ENCODE peak calls at places on chromosomes 13 and 19, in four cellular contexts. S, C, J and M are unnamed samples.

GRCh38 chr19:12331211-12331941 is 2.1 kb downstream of the ZNF563 start:
- DNase-seq in S (no peak), C (peak), J (peak), M (peak)

GRCh38 chr13:23510979-23511735 is 59.1 kb upstream of the TNFRSF19 start:
- DNase-seq in S (no peak), C (peak), J (peak), M (peak)

GRCh38 chr13:95354156-95354555 is 52.9 kb upstream of the ABCC4 start:
- DNase-seq in S (no peak), C (no peak), J (no peak), M (no peak)

GRCh38 chr13:35744566-35745203 is 268.2 kb upstream of the MAB21L1 start:
- DNase-seq in S (no peak), C (no peak), J (no peak), M (no peak)

GRCh38 chr19:18295034-18295451 is 13.6 kb upstream of the JUND start:
- DNase-seq in S (no peak), C (no peak), J (no peak), M (no peak)

GRCh38 chr13:43880451-43880850 is 747 bp downstream of the LACC1 start:
- DNase-seq in S (no peak), C (no peak), J (no peak), M (no peak)

GRCh38 chr13:106238690-106239089 is 296.8 kb downstream of the EFNB2 start:
- DNase-seq in S (no peak), C (no peak), J (no peak), M (no peak)

GRCh38 chr19:55160128-55160985 is 2.8 kb upstream of the TNNI3 start:
- DNase-seq in S (peak), C (peak), J (peak), M (peak)

GRCh38 chr13:93455881-93456280 is 229.3 kb downstream of the GPC6 start:
- DNase-seq in S (no peak), C (no peak), J (no peak), M (no peak)

GRCh38 chr19:18086590-18087138 is at the start of gene IL12RB1:
- DNase-seq in S (no peak), C (peak), J (no peak), M (no peak)

GRCh38 chr13:80469841-80470378 is 129.0 kb upstream of the SPRY2 start:
- DNase-seq in S (peak), C (no peak), J (no peak), M (no peak)

GRCh38 chr13:79933389-79933788 is 407.5 kb downstream of the SPRY2 start:
- DNase-seq in S (no peak), C (no peak), J (no peak), M (no peak)

GRCh38 chr19:8494158-8494557 is 8.3 kb downstream of the PRAM1 start:
- DNase-seq in S (no peak), C (no peak), J (no peak), M (no peak)

GRCh38 chr19:44346556-44346955 is 9.9 kb downstream of the ZNF112 start:
- DNase-seq in S (no peak), C (no peak), J (no peak), M (no peak)

GRCh38 chr13:40518481-40518882 is 148.0 kb downstream of the FOXO1 start:
- DNase-seq in S (no peak), C (peak), J (no peak), M (no peak)

GRCh38 chr13:60572855-60573254 is 175.8 kb downstream of the TDRD3 start:
- DNase-seq in S (no peak), C (no peak), J (no peak), M (no peak)

GRCh38 chr19:7874080-7874856 is at the start of gene PRR36:
- DNase-seq in S (no peak), C (no peak), J (peak), M (no peak)

GRCh38 chr19:57302727-57303401 is 17.4 kb upstream of the ZNF543 start:
- DNase-seq in S (no peak), C (no peak), J (no peak), M (no peak)

GRCh38 chr13:40330950-40331349 is 335.5 kb downstream of the FOXO1 start:
- DNase-seq in S (no peak), C (no peak), J (no peak), M (no peak)

GRCh38 chr19:7787141-7787540 is 24.1 kb downstream of the CLEC4M start:
- DNase-seq in S (no peak), C (no peak), J (no peak), M (no peak)

GRCh38 chr19:54154603-54155345 is 4.7 kb downstream of the LENG1 start:
- DNase-seq in S (no peak), C (no peak), J (no peak), M (no peak)

GRCh38 chr13:112697756-112698655 is 8.2 kb downstream of the ATP11A start:
- DNase-seq in S (no peak), C (no peak), J (peak), M (no peak)

GRCh38 chr13:32956595-32956933 is 59.7 kb upstream of the KL start:
- DNase-seq in S (no peak), C (no peak), J (no peak), M (no peak)

GRCh38 chr19:45578861-45579260 is 5.7 kb downstream of the OPA3 start:
- DNase-seq in S (no peak), C (no peak), J (no peak), M (no peak)

GRCh38 chr19:33332248-33332647 is 29.9 kb upstream of the CEBPA start:
- DNase-seq in S (no peak), C (no peak), J (no peak), M (no peak)

GRCh38 chr19:35742121-35742724 is at the start of gene IGFLR1:
- DNase-seq in S (no peak), C (peak), J (no peak), M (no peak)

GRCh38 chr13:92802776-92803175 is 423.8 kb upstream of the GPC6 start:
- DNase-seq in S (no peak), C (no peak), J (no peak), M (no peak)

GRCh38 chr19:2436926-2437325 is 9.5 kb upstream of the TIMM13 start:
- DNase-seq in S (no peak), C (no peak), J (no peak), M (no peak)

GRCh38 chr19:51063664-51064063 is 1.2 kb downstream of the KLK13 start:
- DNase-seq in S (no peak), C (no peak), J (no peak), M (no peak)

GRCh38 chr19:49923055-49924003 is 5.7 kb upstream of the ATF5 start:
- DNase-seq in S (no peak), C (peak), J (no peak), M (no peak)

GRCh38 chr13:76667551-76667950 is 218.7 kb downstream of the KCTD12 start:
- DNase-seq in S (no peak), C (no peak), J (no peak), M (no peak)

GRCh38 chr19:42189133-42189532 is 28.3 kb downstream of the DEDD2 start:
- DNase-seq in S (no peak), C (no peak), J (no peak), M (no peak)

GRCh38 chr19:42693760-42694350 is 46.4 kb downstream of the PSG3 start:
- DNase-seq in S (peak), C (no peak), J (peak), M (peak)

GRCh38 chr13:88802886-88803285 is 1131.7 kb downstream of the SLITRK5 start:
- DNase-seq in S (no peak), C (no peak), J (no peak), M (no peak)

GRCh38 chr19:52601025-52601973 is 31.2 kb downstream of the ZNF701 start:
- DNase-seq in S (no peak), C (peak), J (peak), M (peak)

DNA sequence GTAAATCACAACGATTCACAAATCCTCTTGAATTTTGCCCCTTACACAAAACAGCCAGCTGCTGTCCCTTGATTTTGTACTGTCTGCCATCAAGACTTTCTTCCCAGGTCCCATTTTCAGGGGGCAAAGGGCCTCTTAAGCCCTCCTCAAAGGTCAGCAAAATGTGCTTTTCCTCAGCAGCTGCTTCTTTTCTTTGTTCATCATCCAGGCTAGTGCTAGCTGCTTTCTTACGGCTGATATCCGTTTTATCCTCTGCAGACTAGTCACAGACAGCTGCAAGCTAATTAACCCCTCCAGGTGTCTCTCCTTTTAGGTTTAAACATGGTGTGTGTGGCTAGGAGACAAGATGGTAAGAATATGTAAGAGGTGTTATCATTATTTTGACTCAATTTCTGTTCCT is 90.9 kb downstream of the NALCN start:
- DNase-seq in S (no peak), C (no peak), J (no peak), M (no peak)
- TF ChIP-seq CHD4 in S (no peak), C (no peak), J (no peak), M (no peak)

DNA sequence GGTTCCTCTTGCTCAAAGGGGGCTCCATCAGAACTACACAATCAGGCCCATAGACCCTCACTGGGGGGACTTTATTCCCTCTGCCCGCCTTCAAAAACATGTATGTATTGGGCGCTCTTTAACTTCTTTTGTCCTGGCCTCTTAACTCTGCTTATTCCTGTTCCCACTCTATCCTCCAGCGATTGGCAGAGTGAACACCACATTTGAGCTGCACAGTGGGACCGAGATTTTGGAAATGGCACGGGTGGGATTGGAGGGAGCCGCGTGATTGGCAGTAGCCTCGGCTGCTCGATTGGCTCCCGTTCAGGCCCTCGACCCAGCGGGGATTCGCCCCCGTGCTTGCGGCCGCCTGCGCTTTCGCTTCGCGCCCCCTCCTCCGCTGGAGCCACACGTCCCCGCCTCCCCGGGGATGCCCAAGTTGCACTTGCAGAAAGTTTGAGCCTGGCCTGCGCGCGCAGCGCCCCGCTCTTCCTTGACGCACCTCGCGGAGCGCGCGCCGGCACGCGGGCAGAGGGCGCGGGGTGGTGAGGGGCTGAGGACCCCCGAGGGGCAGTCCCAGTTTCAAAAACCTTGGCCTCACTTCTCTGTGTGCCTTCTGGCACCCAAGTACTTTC is at the start of gene ZIC5:
- DNase-seq in S (peak), C (no peak), J (no peak), M (no peak)
- TF ChIP-seq JUNB in S (no peak), C (no peak), J (no peak), M (no peak)

DNA sequence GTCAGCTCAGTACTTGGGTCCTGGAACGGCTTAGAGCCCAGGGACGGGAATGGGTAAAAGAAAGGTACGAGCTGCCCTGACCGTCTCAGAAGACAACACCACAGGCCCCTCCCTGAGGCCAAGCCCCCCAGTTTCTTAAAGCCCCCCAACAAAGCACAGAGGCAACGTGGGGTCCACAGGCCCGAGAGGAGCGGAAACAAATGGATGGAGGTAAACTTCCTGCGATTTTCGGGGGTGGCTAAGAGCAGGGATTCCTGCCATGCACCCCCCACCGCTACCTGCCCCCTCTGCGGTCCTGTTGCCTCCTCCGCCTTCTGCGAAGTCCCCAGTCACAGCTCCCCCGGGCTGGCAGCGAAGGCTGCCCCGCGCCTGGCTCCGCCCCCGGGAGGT is 48.2 kb downstream of the PTPRS start:
- DNase-seq in S (peak), C (no peak), J (no peak), M (no peak)
- TF ChIP-seq CHD4 in S (no peak), C (no peak), J (no peak), M (no peak)

GRCh38 chr13:55155046-55155445 is 1985.7 kb upstream of the PRR20A start:
- DNase-seq in S (no peak), C (no peak), J (no peak), M (no peak)
- TF ChIP-seq JUNB in S (no peak), C (no peak), J (no peak), M (no peak)

DNA sequence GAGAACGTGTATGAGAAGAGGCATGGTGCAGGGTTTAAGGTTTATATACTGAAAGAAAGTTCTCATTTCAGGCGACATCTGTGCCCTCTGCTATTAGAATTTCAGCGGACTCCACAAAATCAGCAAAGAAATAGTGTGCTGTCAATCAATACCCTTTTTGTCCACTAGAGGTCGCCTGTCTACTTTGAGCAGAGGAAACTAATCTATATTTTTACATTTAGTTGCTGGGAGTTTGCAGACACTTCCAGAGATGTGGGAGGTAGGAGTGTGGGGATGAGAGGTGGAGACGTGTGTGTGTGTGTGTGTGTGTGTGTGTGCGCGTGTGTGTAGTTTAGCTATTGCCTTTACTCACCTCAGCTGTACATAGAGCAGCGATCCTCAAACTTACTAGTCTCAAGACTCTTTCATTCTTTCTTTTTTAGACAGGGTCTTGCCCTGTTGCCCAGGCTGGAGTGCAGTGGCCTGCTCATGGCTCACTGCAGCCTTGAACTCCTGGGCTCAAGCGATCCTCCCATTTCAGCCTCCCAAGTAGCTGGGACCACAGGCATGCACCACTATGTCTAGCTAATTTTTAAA is 9.7 kb downstream of the INAFM1 start:
- DNase-seq in S (peak), C (no peak), J (peak), M (peak)
- TF ChIP-seq CHD4 in S (no peak), C (no peak), J (no peak), M (no peak)

DNA sequence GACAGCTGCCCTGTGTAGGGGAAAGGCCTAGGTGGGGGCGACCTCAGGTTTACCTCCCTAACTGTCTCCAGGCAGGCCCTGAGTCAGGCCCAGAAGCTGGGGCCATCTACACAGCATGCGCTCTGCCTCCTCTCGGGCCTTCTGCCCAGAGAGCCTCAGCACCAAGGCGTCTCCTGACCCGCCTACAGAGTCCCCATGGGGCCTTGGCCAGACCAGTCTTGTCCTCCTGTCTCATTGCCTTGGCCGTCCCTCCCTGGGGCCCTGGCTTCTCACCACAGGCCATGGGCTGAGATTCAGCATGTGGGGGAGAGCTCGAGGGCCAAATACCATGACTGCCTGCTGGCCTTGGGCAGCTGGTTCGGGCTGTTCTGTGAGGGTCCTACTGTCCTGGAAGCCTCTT is 59.0 kb downstream of the SMARCA4 start:
- DNase-seq in S (no peak), C (no peak), J (no peak), M (no peak)
- TF ChIP-seq JUNB in S (no peak), C (no peak), J (no peak), M (no peak)

GRCh38 chr13:31943591-31943990 is 88.0 kb upstream of the FRY start:
- DNase-seq in S (no peak), C (no peak), J (no peak), M (no peak)
- TF ChIP-seq CHD4 in S (no peak), C (no peak), J (no peak), M (no peak)